ENCODE peak calls at places on chromosomes 5 and 9, in four cellular contexts. H is GM13977, K is sigmoid colon, G is NCI-H2171. E is an unnamed sample.

GRCh38 chr5:179800071-179800695 is 6.4 kb downstream of the LTC4S start:
- DNase-seq in H (no peak), K (peak), G (no peak), E (no peak)

GRCh38 chr9:114685951-114686350 is 4.0 kb upstream of the TEX48 start:
- DNase-seq in H (no peak), K (no peak), G (no peak), E (no peak)

GRCh38 chr5:158200624-158201023 is 341.7 kb upstream of the CLINT1 start:
- DNase-seq in H (no peak), K (no peak), G (no peak), E (no peak)

GRCh38 chr5:68875351-68875750 is 218.5 kb upstream of the SLC30A5 start:
- DNase-seq in H (no peak), K (no peak), G (no peak), E (no peak)

GRCh38 chr9:134391319-134392231 is 65.3 kb downstream of the RXRA start:
- DNase-seq in H (peak), K (no peak), G (no peak), E (no peak)

GRCh38 chr5:160272041-160272663 is 40.2 kb downstream of the CCNJL start:
- DNase-seq in H (no peak), K (no peak), G (no peak), E (no peak)

GRCh38 chr5:103424008-103424407 is 138.6 kb downstream of the NUDT12 start:
- DNase-seq in H (no peak), K (no peak), G (no peak), E (no peak)

GRCh38 chr5:4191024-4191423 is 595.4 kb downstream of the IRX1 start:
- DNase-seq in H (no peak), K (no peak), G (no peak), E (no peak)

GRCh38 chr5:81842795-81843377 is 92.0 kb upstream of the SSBP2 start:
- DNase-seq in H (no peak), K (no peak), G (no peak), E (no peak)

GRCh38 chr5:67963789-67964519 is 251.6 kb upstream of the PIK3R1 start:
- DNase-seq in H (no peak), K (no peak), G (no peak), E (no peak)

GRCh38 chr5:108797986-108798385 is 50.3 kb downstream of the FER start:
- DNase-seq in H (no peak), K (no peak), G (no peak), E (no peak)

GRCh38 chr9:114288233-114289051 is 34.5 kb upstream of the ORM1 start:
- DNase-seq in H (no peak), K (peak), G (peak), E (peak)

GRCh38 chr9:33230756-33231691 is 8.9 kb upstream of the SPINK4 start:
- DNase-seq in H (no peak), K (no peak), G (no peak), E (no peak)

GRCh38 chr5:167574381-167574780 is 717.1 kb upstream of the WWC1 start:
- DNase-seq in H (no peak), K (no peak), G (no peak), E (no peak)

GRCh38 chr5:176823869-176824412 is 13.6 kb downstream of the UNC5A start:
- DNase-seq in H (no peak), K (no peak), G (no peak), E (no peak)

GRCh38 chr9:34513567-34514214 is 9.1 kb downstream of the ENHO start:
- DNase-seq in H (no peak), K (peak), G (no peak), E (peak)

GRCh38 chr9:23938908-23939307 is 112.9 kb upstream of the ELAVL2 start:
- DNase-seq in H (no peak), K (no peak), G (peak), E (no peak)

GRCh38 chr5:173434270-173434669 is 106.1 kb upstream of the STC2 start:
- DNase-seq in H (no peak), K (no peak), G (no peak), E (no peak)

GRCh38 chr5:168897387-168898122 is 318.4 kb upstream of the PANK3 start:
- DNase-seq in H (no peak), K (no peak), G (no peak), E (no peak)

E was measured in glutamatergic neuron.